ENCODE peak calls at places on chromosomes 16 and 17, in four cellular contexts. E, P, X and I are unnamed samples.

GRCh38 chr17:72816406-72816805 is 276.1 kb downstream of the SLC39A11 start:
- DNase-seq in E (no peak), P (no peak), X (no peak), I (no peak)

GRCh38 chr17:29929544-29930398 is at the start of gene SSH2:
- DNase-seq in E (peak), P (peak), X (peak), I (peak)

GRCh38 chr17:19705771-19706770 is 10.3 kb downstream of the SLC47A2 start:
- DNase-seq in E (no peak), P (no peak), X (no peak), I (no peak)

GRCh38 chr16:1677339-1677738 is 740 bp upstream of the JPT2 start:
- DNase-seq in E (no peak), P (peak), X (no peak), I (no peak)

GRCh38 chr17:61574542-61575351 is 16.3 kb downstream of the NACA2 start:
- DNase-seq in E (peak), P (peak), X (no peak), I (peak)

GRCh38 chr16:21568502-21569189 is 30.7 kb upstream of the METTL9 start:
- DNase-seq in E (no peak), P (no peak), X (no peak), I (no peak)

GRCh38 chr17:74522381-74523090 is 8.7 kb downstream of the CD300LB start:
- DNase-seq in E (no peak), P (no peak), X (no peak), I (no peak)

GRCh38 chr17:62965149-62965648 is 836 bp upstream of the TANC2 start:
- DNase-seq in E (no peak), P (peak), X (no peak), I (no peak)

GRCh38 chr17:75473246-75473645 is 16.8 kb downstream of the TMEM94 start:
- DNase-seq in E (no peak), P (no peak), X (no peak), I (no peak)